ENCODE peak calls at places on chromosomes 11 and 22, in six cellular contexts. X, Z, U, W, N and R are unnamed samples.

GRCh38 chr22:19197997-19198865 is 19.7 kb upstream of the SLC25A1 start:
- DNase-seq in Z (no peak), N (no peak), U (no peak), X (no peak), W (no peak), R (no peak)

GRCh38 chr11:17954395-17955252 is 58.2 kb downstream of the SERGEF start:
- DNase-seq in W (no peak), N (peak), X (no peak), U (no peak), Z (no peak), R (no peak)

GRCh38 chr11:44470849-44471248 is 94.6 kb upstream of the CD82 start:
- DNase-seq in Z (no peak), X (no peak), N (no peak), U (no peak), W (no peak), R (no peak)

GRCh38 chr22:49825944-49826602 is 1.6 kb downstream of the BRD1 start:
- DNase-seq in W (peak), Z (peak), X (peak), U (no peak), N (peak), R (peak)

GRCh38 chr22:38313384-38313955 is 3.8 kb downstream of the CSNK1E start:
- DNase-seq in X (peak), Z (no peak), W (peak), N (peak), U (no peak), R (peak)

GRCh38 chr11:3202759-3203158 is 15.9 kb downstream of the MRGPRG start:
- DNase-seq in Z (no peak), X (no peak), U (no peak), N (no peak), W (no peak), R (no peak)

GRCh38 chr11:2800655-2801531 is 84.7 kb downstream of the CDKN1C start:
- DNase-seq in U (no peak), N (no peak), X (no peak), W (peak), Z (no peak), R (no peak)

GRCh38 chr11:120212926-120213325 is 2.1 kb downstream of the OAF start:
- DNase-seq in W (peak), N (no peak), U (no peak), Z (no peak), X (no peak), R (no peak)

GRCh38 chr11:130471731-130472433 is 23.4 kb downstream of the ADAMTS15 start:
- DNase-seq in X (no peak), U (no peak), Z (no peak), N (no peak), W (no peak), R (no peak)

GRCh38 chr11:134751161-134751560 is 339.1 kb upstream of the B3GAT1 start:
- DNase-seq in X (no peak), N (no peak), U (no peak), Z (no peak), W (no peak), R (no peak)

GRCh38 chr11:82996966-82997606 is 74.6 kb downstream of the RAB30 start:
- DNase-seq in U (no peak), N (no peak), X (peak), Z (no peak), W (no peak), R (no peak)

GRCh38 chr22:49660794-49661781 is 166.6 kb downstream of the BRD1 start:
- DNase-seq in Z (peak), W (peak), N (no peak), X (no peak), U (no peak), R (peak)

GRCh38 chr11:133906746-133907145 is 50.0 kb downstream of the IGSF9B start:
- DNase-seq in U (no peak), X (no peak), W (peak), N (no peak), Z (no peak), R (no peak)

GRCh38 chr22:42070517-42071422 is at the start of gene NAGA:
- DNase-seq in W (peak), X (peak), N (peak), U (peak), Z (peak), R (peak)

GRCh38 chr22:42960146-42960509 is 54.8 kb downstream of the PACSIN2 start:
- DNase-seq in X (peak), N (no peak), W (no peak), U (no peak), Z (no peak), R (no peak)

GRCh38 chr11:115707180-115707905 is 203.1 kb upstream of the CADM1 start:
- DNase-seq in U (no peak), X (no peak), W (no peak), Z (no peak), N (no peak), R (no peak)

GRCh38 chr22:39276461-39277134 is 31.8 kb upstream of the PDGFB start:
- DNase-seq in X (no peak), Z (no peak), N (no peak), W (no peak), U (no peak), R (no peak)

GRCh38 chr11:46315033-46315738 is 32.1 kb upstream of the DGKZ start:
- DNase-seq in U (no peak), X (peak), W (no peak), N (peak), Z (peak), R (peak)

GRCh38 chr22:47209077-47209514 is 446.6 kb downstream of the TBC1D22A start:
- DNase-seq in Z (no peak), W (no peak), N (no peak), X (no peak), U (no peak), R (no peak)

GRCh38 chr22:36469094-36469710 is 12.2 kb downstream of the TXN2 start:
- DNase-seq in X (no peak), N (peak), U (no peak), Z (no peak), W (no peak), R (no peak)

GRCh38 chr11:11989774-11990744 is 18.4 kb downstream of the DKK3 start:
- DNase-seq in Z (no peak), W (no peak), X (peak), N (peak), U (no peak), R (no peak)

GRCh38 chr22:37545703-37546435 is 14.4 kb upstream of the CDC42EP1 start:
- DNase-seq in U (no peak), N (peak), X (peak), W (peak), Z (no peak), R (peak)

GRCh38 chr11:60455531-60456042 is at the start of gene MS4A1:
- DNase-seq in N (no peak), X (no peak), U (no peak), Z (no peak), W (no peak), R (no peak)

GRCh38 chr11:124670732-124671131 is 2.8 kb downstream of the SIAE start:
- DNase-seq in N (no peak), W (no peak), U (no peak), X (no peak), Z (peak), R (no peak)

GRCh38 chr11:10255388-10256125 is 38.5 kb downstream of the SBF2 start:
- DNase-seq in X (peak), Z (no peak), W (no peak), U (no peak), N (no peak), R (no peak)